ENCODE peak calls at places on chromosomes 11 and 22, in eight cellular contexts. One of them, this sample, is unnamed.
A peak's percentile ranks its signal among the peaks of the same experiment; 100 is the strongest.

GRCh38 chr22:49664371-49664881 is 163.2 kb downstream of the BRD1 start:
- DNase-seq in naive thymus-derived CD8-positive, alpha-beta T cell: no peak
- DNase-seq in type B pancreatic cell: peak; percentile 61
- DNase-seq in HAP-1: no peak
- DNase-seq in progenitor cell of endocrine pancreas: no peak
- DNase-seq in T-cell: no peak
- DNase-seq in OCI-M1: no peak
- DNase-seq in T-helper 9 cell: no peak
- DNase-seq in this sample: no peak

GRCh38 chr11:14264966-14265365 is 94.0 kb downstream of the RRAS2 start:
- DNase-seq in naive thymus-derived CD8-positive, alpha-beta T cell: no peak
- DNase-seq in type B pancreatic cell: no peak
- DNase-seq in HAP-1: no peak
- DNase-seq in progenitor cell of endocrine pancreas: no peak
- DNase-seq in T-cell: no peak
- DNase-seq in OCI-M1: no peak
- DNase-seq in T-helper 9 cell: no peak
- DNase-seq in this sample: no peak

GRCh38 chr11:2672553-2673249 is 27.1 kb downstream of the KCNQ1OT1 start:
- DNase-seq in naive thymus-derived CD8-positive, alpha-beta T cell: no peak
- DNase-seq in type B pancreatic cell: peak; percentile 27
- DNase-seq in HAP-1: no peak
- DNase-seq in progenitor cell of endocrine pancreas: peak; percentile 5
- DNase-seq in T-cell: no peak
- DNase-seq in OCI-M1: no peak
- DNase-seq in T-helper 9 cell: no peak
- DNase-seq in this sample: no peak

GRCh38 chr11:14784230-14784629 is 107.8 kb downstream of the CYP2R1 start:
- DNase-seq in naive thymus-derived CD8-positive, alpha-beta T cell: no peak
- DNase-seq in type B pancreatic cell: no peak
- DNase-seq in HAP-1: no peak
- DNase-seq in progenitor cell of endocrine pancreas: no peak
- DNase-seq in T-cell: no peak
- DNase-seq in OCI-M1: no peak
- DNase-seq in T-helper 9 cell: no peak
- DNase-seq in this sample: no peak

GRCh38 chr22:44369916-44370804 is 57.4 kb upstream of the SHISAL1 start:
- DNase-seq in naive thymus-derived CD8-positive, alpha-beta T cell: no peak
- DNase-seq in type B pancreatic cell: no peak
- DNase-seq in HAP-1: no peak
- DNase-seq in progenitor cell of endocrine pancreas: no peak
- DNase-seq in T-cell: no peak
- DNase-seq in OCI-M1: no peak
- DNase-seq in T-helper 9 cell: no peak
- DNase-seq in this sample: no peak

GRCh38 chr22:31229402-31230140 is 17.5 kb downstream of the LIMK2 start:
- DNase-seq in naive thymus-derived CD8-positive, alpha-beta T cell: no peak
- DNase-seq in type B pancreatic cell: no peak
- DNase-seq in HAP-1: no peak
- DNase-seq in progenitor cell of endocrine pancreas: no peak
- DNase-seq in T-cell: no peak
- DNase-seq in OCI-M1: peak; percentile 85
- DNase-seq in T-helper 9 cell: no peak
- DNase-seq in this sample: no peak

GRCh38 chr22:33589297-33589696 is 331.0 kb downstream of the LARGE1 start:
- DNase-seq in naive thymus-derived CD8-positive, alpha-beta T cell: no peak
- DNase-seq in type B pancreatic cell: no peak
- DNase-seq in HAP-1: no peak
- DNase-seq in progenitor cell of endocrine pancreas: no peak
- DNase-seq in T-cell: no peak
- DNase-seq in OCI-M1: no peak
- DNase-seq in T-helper 9 cell: no peak
- DNase-seq in this sample: no peak

GRCh38 chr11:111021131-111021530 is 224.4 kb upstream of the POU2AF2 start:
- DNase-seq in naive thymus-derived CD8-positive, alpha-beta T cell: no peak
- DNase-seq in type B pancreatic cell: no peak
- DNase-seq in HAP-1: no peak
- DNase-seq in progenitor cell of endocrine pancreas: no peak
- DNase-seq in T-cell: no peak
- DNase-seq in OCI-M1: no peak
- DNase-seq in T-helper 9 cell: no peak
- DNase-seq in this sample: no peak

GRCh38 chr11:33040127-33040861 is 922 bp downstream of the TCP11L1 start:
- DNase-seq in naive thymus-derived CD8-positive, alpha-beta T cell: peak; percentile 14
- DNase-seq in type B pancreatic cell: no peak
- DNase-seq in HAP-1: no peak
- DNase-seq in progenitor cell of endocrine pancreas: no peak
- DNase-seq in T-cell: peak; percentile 28
- DNase-seq in OCI-M1: no peak
- DNase-seq in T-helper 9 cell: peak; percentile 13
- DNase-seq in this sample: peak; percentile 77

GRCh38 chr22:32858957-32859356 is 57.5 kb downstream of the TIMP3 start:
- DNase-seq in naive thymus-derived CD8-positive, alpha-beta T cell: no peak
- DNase-seq in type B pancreatic cell: no peak
- DNase-seq in HAP-1: no peak
- DNase-seq in progenitor cell of endocrine pancreas: no peak
- DNase-seq in T-cell: no peak
- DNase-seq in OCI-M1: no peak
- DNase-seq in T-helper 9 cell: no peak
- DNase-seq in this sample: no peak

GRCh38 chr11:62390727-62391126 is 28.1 kb upstream of the SCGB1A1 start:
- DNase-seq in naive thymus-derived CD8-positive, alpha-beta T cell: no peak
- DNase-seq in type B pancreatic cell: no peak
- DNase-seq in HAP-1: no peak
- DNase-seq in progenitor cell of endocrine pancreas: no peak
- DNase-seq in T-cell: no peak
- DNase-seq in OCI-M1: peak; percentile 39
- DNase-seq in T-helper 9 cell: no peak
- DNase-seq in this sample: no peak

GRCh38 chr11:104907521-104908185 is 9.4 kb upstream of the CASP12 start:
- DNase-seq in naive thymus-derived CD8-positive, alpha-beta T cell: no peak
- DNase-seq in type B pancreatic cell: no peak
- DNase-seq in HAP-1: no peak
- DNase-seq in progenitor cell of endocrine pancreas: no peak
- DNase-seq in T-cell: no peak
- DNase-seq in OCI-M1: no peak
- DNase-seq in T-helper 9 cell: no peak
- DNase-seq in this sample: peak; percentile 17

GRCh38 chr11:123694551-123694950 is 40.1 kb upstream of the SCN3B start:
- DNase-seq in naive thymus-derived CD8-positive, alpha-beta T cell: no peak
- DNase-seq in type B pancreatic cell: no peak
- DNase-seq in HAP-1: no peak
- DNase-seq in progenitor cell of endocrine pancreas: no peak
- DNase-seq in T-cell: no peak
- DNase-seq in OCI-M1: peak; percentile 60
- DNase-seq in T-helper 9 cell: no peak
- DNase-seq in this sample: no peak

GRCh38 chr11:66950113-66950535 is 8.1 kb downstream of the PC start:
- DNase-seq in naive thymus-derived CD8-positive, alpha-beta T cell: no peak
- DNase-seq in type B pancreatic cell: no peak
- DNase-seq in HAP-1: no peak
- DNase-seq in progenitor cell of endocrine pancreas: no peak
- DNase-seq in T-cell: no peak
- DNase-seq in OCI-M1: no peak
- DNase-seq in T-helper 9 cell: no peak
- DNase-seq in this sample: peak; percentile 49

GRCh38 chr11:844693-845644 is 2.3 kb downstream of the TSPAN4 start:
- DNase-seq in naive thymus-derived CD8-positive, alpha-beta T cell: peak; percentile 56
- DNase-seq in type B pancreatic cell: no peak
- DNase-seq in HAP-1: peak; percentile 76
- DNase-seq in progenitor cell of endocrine pancreas: no peak
- DNase-seq in T-cell: no peak
- DNase-seq in OCI-M1: peak; percentile 92
- DNase-seq in T-helper 9 cell: no peak
- DNase-seq in this sample: peak; percentile 71

GRCh38 chr22:24428751-24429410 is 1.5 kb downstream of the ADORA2A start:
- DNase-seq in naive thymus-derived CD8-positive, alpha-beta T cell: no peak
- DNase-seq in type B pancreatic cell: no peak
- DNase-seq in HAP-1: no peak
- DNase-seq in progenitor cell of endocrine pancreas: no peak
- DNase-seq in T-cell: no peak
- DNase-seq in OCI-M1: no peak
- DNase-seq in T-helper 9 cell: no peak
- DNase-seq in this sample: no peak

GRCh38 chr11:10309163-10310093 is 4.6 kb downstream of the ADM start:
- DNase-seq in naive thymus-derived CD8-positive, alpha-beta T cell: no peak
- DNase-seq in type B pancreatic cell: no peak
- DNase-seq in HAP-1: no peak
- DNase-seq in progenitor cell of endocrine pancreas: no peak
- DNase-seq in T-cell: no peak
- DNase-seq in OCI-M1: peak; percentile 21
- DNase-seq in T-helper 9 cell: no peak
- DNase-seq in this sample: peak; percentile 18

GRCh38 chr11:85750646-85751045 is 60.3 kb downstream of the SYTL2 start:
- DNase-seq in naive thymus-derived CD8-positive, alpha-beta T cell: no peak
- DNase-seq in type B pancreatic cell: no peak
- DNase-seq in HAP-1: no peak
- DNase-seq in progenitor cell of endocrine pancreas: no peak
- DNase-seq in T-cell: no peak
- DNase-seq in OCI-M1: no peak
- DNase-seq in T-helper 9 cell: no peak
- DNase-seq in this sample: peak; percentile 33

GRCh38 chr11:6241316-6241715 is 2.4 kb downstream of the CNGA4 start:
- DNase-seq in naive thymus-derived CD8-positive, alpha-beta T cell: no peak
- DNase-seq in type B pancreatic cell: no peak
- DNase-seq in HAP-1: no peak
- DNase-seq in progenitor cell of endocrine pancreas: no peak
- DNase-seq in T-cell: no peak
- DNase-seq in OCI-M1: no peak
- DNase-seq in T-helper 9 cell: no peak
- DNase-seq in this sample: no peak

GRCh38 chr11:9688716-9689511 is 25.0 kb downstream of the SWAP70 start:
- DNase-seq in naive thymus-derived CD8-positive, alpha-beta T cell: no peak
- DNase-seq in type B pancreatic cell: no peak
- DNase-seq in HAP-1: peak; percentile 68
- DNase-seq in progenitor cell of endocrine pancreas: no peak
- DNase-seq in T-cell: no peak
- DNase-seq in OCI-M1: peak; percentile 76
- DNase-seq in T-helper 9 cell: no peak
- DNase-seq in this sample: peak; percentile 46

GRCh38 chr11:112662554-112662953 is 298.7 kb upstream of the NCAM1 start:
- DNase-seq in naive thymus-derived CD8-positive, alpha-beta T cell: no peak
- DNase-seq in type B pancreatic cell: no peak
- DNase-seq in HAP-1: no peak
- DNase-seq in progenitor cell of endocrine pancreas: no peak
- DNase-seq in T-cell: no peak
- DNase-seq in OCI-M1: no peak
- DNase-seq in T-helper 9 cell: no peak
- DNase-seq in this sample: no peak

GRCh38 chr11:71326328-71326940 is 74.1 kb upstream of the SHANK2 start:
- DNase-seq in naive thymus-derived CD8-positive, alpha-beta T cell: no peak
- DNase-seq in type B pancreatic cell: no peak
- DNase-seq in HAP-1: no peak
- DNase-seq in progenitor cell of endocrine pancreas: no peak
- DNase-seq in T-cell: no peak
- DNase-seq in OCI-M1: no peak
- DNase-seq in T-helper 9 cell: no peak
- DNase-seq in this sample: no peak

This sample was measured in activated CD8-positive, alpha-beta T cell treated with anti-CD3 and anti-CD28 coated beads for 36 hours.